ENCODE peak calls at places on chromosomes 5 and 9, in four cellular contexts. O, H, N and R are unnamed samples.

GRCh38 chr5:87686975-87687374 is 274.2 kb upstream of the CCNH start:
- DNase-seq in O (no peak), H (no peak), N (no peak), R (no peak)

GRCh38 chr9:137029058-137029922 is 1.3 kb upstream of the ABCA2 start:
- DNase-seq in O (peak; percentile 90), H (peak; percentile 45), N (peak; percentile 84), R (peak; percentile 99)

GRCh38 chr5:173123416-173123815 is 20.9 kb upstream of the BNIP1 start:
- DNase-seq in O (no peak), H (no peak), N (peak; percentile 45), R (no peak)

GRCh38 chr5:37565067-37565670 is 186.1 kb downstream of the WDR70 start:
- DNase-seq in O (no peak), H (no peak), N (no peak), R (no peak)

GRCh38 chr9:73006986-73007385 is 54.1 kb upstream of the ALDH1A1 start:
- DNase-seq in O (no peak), H (no peak), N (no peak), R (no peak)

GRCh38 chr5:60944904-60945759 is at the start of the genes ERCC8 and NDUFAF2:
- DNase-seq in O (peak; percentile 96), H (peak; percentile 87), N (peak; percentile 95), R (peak; percentile 97)

GRCh38 chr5:60287174-60287771 is 393.7 kb upstream of the PDE4D start:
- DNase-seq in O (peak; percentile 46), H (peak; percentile 1), N (peak; percentile 3), R (peak; percentile 15)

GRCh38 chr9:23825143-23825531 is 903 bp downstream of the ELAVL2 start:
- DNase-seq in O (peak; percentile 67), H (no peak), N (no peak), R (no peak)

GRCh38 chr9:127876026-127876763 is 1.3 kb downstream of the AK1 start:
- DNase-seq in O (no peak), H (no peak), N (no peak), R (peak; percentile 80)

GRCh38 chr5:173829826-173830225 is 58.3 kb upstream of the CPEB4 start:
- DNase-seq in O (no peak), H (no peak), N (peak; percentile 17), R (no peak)

GRCh38 chr5:13478831-13479465 is 465.5 kb downstream of the DNAH5 start:
- DNase-seq in O (peak; percentile 41), H (no peak), N (peak; percentile 55), R (peak; percentile 58)

GRCh38 chr5:18534119-18534518 is 899.9 kb downstream of the TAF11L14 start:
- DNase-seq in O (no peak), H (no peak), N (no peak), R (no peak)

GRCh38 chr5:97133106-97133505 is 9.3 kb downstream of the LIX1 start:
- DNase-seq in O (no peak), H (no peak), N (no peak), R (no peak)

GRCh38 chr5:173764321-173765029 is 123.7 kb upstream of the CPEB4 start:
- DNase-seq in O (no peak), H (no peak), N (peak; percentile 94), R (peak; percentile 98)

GRCh38 chr5:33928283-33928682 is 7.9 kb upstream of the RXFP3 start:
- DNase-seq in O (no peak), H (no peak), N (no peak), R (no peak)

GRCh38 chr5:130198927-130199326 is 294.7 kb downstream of the CHSY3 start:
- DNase-seq in O (peak; percentile 3), H (no peak), N (no peak), R (no peak)

GRCh38 chr5:33470544-33470943 is 29.8 kb downstream of the TARS1 start:
- DNase-seq in O (peak; percentile 30), H (no peak), N (peak; percentile 14), R (no peak)

GRCh38 chr5:5650242-5650641 is 227.8 kb downstream of the ICE1 start:
- DNase-seq in O (no peak), H (no peak), N (no peak), R (no peak)

GRCh38 chr9:13758876-13759275 is 479.4 kb upstream of the MPDZ start:
- DNase-seq in O (no peak), H (no peak), N (no peak), R (no peak)

GRCh38 chr9:37061763-37062162 is 27.7 kb upstream of the PAX5 start:
- DNase-seq in O (no peak), H (no peak), N (no peak), R (peak; percentile 29)

GRCh38 chr9:26723486-26723885 is 169.1 kb downstream of the CAAP1 start:
- DNase-seq in O (no peak), H (no peak), N (peak; percentile 20), R (no peak)

GRCh38 chr5:122165574-122166021 is 36.3 kb downstream of the ZNF474 start:
- DNase-seq in O (no peak), H (no peak), N (no peak), R (peak; percentile 69)

GRCh38 chr5:68683632-68684035 is 410.2 kb upstream of the SLC30A5 start:
- DNase-seq in O (no peak), H (no peak), N (peak; percentile 79), R (peak; percentile 75)

GRCh38 chr9:14316574-14317304 is 2.8 kb upstream of the NFIB start:
- DNase-seq in O (no peak), H (peak; percentile 35), N (no peak), R (no peak)

GRCh38 chr5:178435321-178436238 is 154.6 kb downstream of the COL23A1 start:
- DNase-seq in O (no peak), H (no peak), N (no peak), R (peak; percentile 25)

GRCh38 chr5:6634327-6634713 is 1.1 kb downstream of the SRD5A1 start:
- DNase-seq in O (peak; percentile 47), H (no peak), N (peak; percentile 32), R (peak; percentile 84)

GRCh38 chr9:27787941-27788340 is 214.7 kb upstream of the C9orf72 start:
- DNase-seq in O (no peak), H (no peak), N (no peak), R (no peak)